ENCODE peak calls at places on chromosomes 16 and 17, in ten cellular contexts. N is HFFc6; X is Daoy; E is pons; L is dorsolateral prefrontal cortex; H is RCC 7860; Q is M059J; D is EL; O is activated CD8-positive, alpha-beta memory T cell treated with anti-CD3 and anti-CD28 coated beads for 48 hours; M is brain microvascular endothelial cell. P is an unnamed sample.

GRCh38 chr17:74541176-74542111 is 4.5 kb downstream of the CD300C start:
- DNase-seq in N (no peak), X (no peak), E (no peak), L (no peak), H (no peak), Q (no peak), D (no peak), O (no peak), M (no peak), P (no peak)

GRCh38 chr17:48624544-48625501 is 1.3 kb downstream of the HOXB9 start:
- DNase-seq in N (no peak), X (peak; percentile 53), E (no peak), L (no peak), H (peak; percentile 50), Q (peak; percentile 56), D (no peak), O (no peak), M (no peak), P (no peak)

GRCh38 chr17:44084131-44084538 is 13.6 kb downstream of the G6PC3 start:
- DNase-seq in N (no peak), X (no peak), E (no peak), L (no peak), H (no peak), Q (no peak), D (peak; percentile 28), O (no peak), M (no peak), P (no peak)

GRCh38 chr17:75854881-75855309 is 240 bp downstream of the WBP2 start:
- DNase-seq in N (no peak), X (no peak), E (no peak), L (no peak), H (no peak), Q (no peak), D (no peak), O (no peak), M (no peak), P (no peak)

GRCh38 chr16:68469728-68470460 is 21.6 kb upstream of the SMPD3 start:
- DNase-seq in N (no peak), X (no peak), E (no peak), L (no peak), H (no peak), Q (no peak), D (no peak), O (no peak), M (no peak), P (no peak)

GRCh38 chr17:2723997-2724782 is 12.6 kb upstream of the CLUH start:
- DNase-seq in N (no peak), X (peak; percentile 51), E (no peak), L (no peak), H (no peak), Q (no peak), D (no peak), O (no peak), M (no peak), P (no peak)

GRCh38 chr16:55710466-55710865 is 54.7 kb downstream of the SLC6A2 start:
- DNase-seq in N (no peak), X (no peak), E (no peak), L (no peak), H (no peak), Q (no peak), D (no peak), O (no peak), M (no peak), P (peak; percentile 6)

GRCh38 chr17:70869402-70870085 is 700.2 kb downstream of the KCNJ2 start:
- DNase-seq in N (no peak), X (no peak), E (no peak), L (no peak), H (no peak), Q (no peak), D (no peak), O (no peak), M (no peak), P (no peak)